ENCODE peak calls at places on chromosomes 5 and 9, in ten cellular contexts. O, Y, R, D, C, S, E, I, U and T are unnamed samples.

GRCh38 chr5:152274206-152274605 is 130.9 kb downstream of the NMUR2 start:
- DNase-seq in O (no peak), Y (no peak), R (no peak), D (no peak), C (no peak), S (no peak), E (no peak), I (no peak), U (no peak), T (no peak)

GRCh38 chr5:56757077-56757476 is 58.3 kb upstream of the MAP3K1 start:
- DNase-seq in O (peak), Y (no peak), R (no peak), D (no peak), C (peak), S (peak), E (no peak), I (no peak), U (no peak), T (no peak)

GRCh38 chr9:135850737-135851136 is 56.6 kb downstream of the CAMSAP1 start:
- DNase-seq in O (no peak), Y (no peak), R (no peak), D (no peak), C (no peak), S (no peak), E (no peak), I (no peak), U (no peak), T (no peak)

GRCh38 chr9:137382728-137383452 is 40.1 kb downstream of the EXD3 start:
- DNase-seq in O (no peak), Y (peak), R (no peak), D (no peak), C (no peak), S (no peak), E (no peak), I (no peak), U (no peak), T (no peak)

GRCh38 chr5:155402927-155403645 is 389.5 kb downstream of the KIF4B start:
- DNase-seq in O (peak), Y (no peak), R (no peak), D (no peak), C (peak), S (no peak), E (peak), I (no peak), U (no peak), T (no peak)

GRCh38 chr5:78341445-78341844 is 19.0 kb upstream of the SCAMP1 start:
- DNase-seq in O (no peak), Y (no peak), R (no peak), D (no peak), C (no peak), S (no peak), E (no peak), I (no peak), U (no peak), T (no peak)

GRCh38 chr5:176741566-176742211 is 68.7 kb upstream of the UNC5A start:
- DNase-seq in O (no peak), Y (no peak), R (no peak), D (no peak), C (no peak), S (peak), E (no peak), I (no peak), U (no peak), T (no peak)

GRCh38 chr5:144882739-144883283 is 712.1 kb downstream of the KCTD16 start:
- DNase-seq in O (no peak), Y (no peak), R (no peak), D (no peak), C (no peak), S (no peak), E (no peak), I (no peak), U (no peak), T (no peak)

GRCh38 chr5:110159202-110159601 is 469.5 kb downstream of the MAN2A1 start:
- DNase-seq in O (no peak), Y (no peak), R (peak), D (peak), C (peak), S (no peak), E (no peak), I (no peak), U (no peak), T (no peak)

GRCh38 chr9:118567861-118568260 is 801.4 kb downstream of the BRINP1 start:
- DNase-seq in O (no peak), Y (no peak), R (no peak), D (no peak), C (no peak), S (no peak), E (no peak), I (no peak), U (no peak), T (no peak)

GRCh38 chr5:73448451-73449136 is at the start of gene FOXD1:
- DNase-seq in O (peak), Y (peak), R (peak), D (peak), C (peak), S (peak), E (peak), I (peak), U (peak), T (no peak)

GRCh38 chr9:124855944-124856773 is 2.9 kb downstream of the WDR38 start:
- DNase-seq in O (peak), Y (peak), R (no peak), D (no peak), C (peak), S (no peak), E (no peak), I (no peak), U (no peak), T (no peak)

GRCh38 chr9:18703086-18703750 is 229.3 kb downstream of the ADAMTSL1 start:
- DNase-seq in O (no peak), Y (no peak), R (no peak), D (no peak), C (no peak), S (no peak), E (no peak), I (no peak), U (no peak), T (no peak)